ENCODE peak calls at places on chromosomes 7 and 10, in nine cellular contexts. C is K562, R is tibial artery, E is fibroblast of lung, A is Peyer's patch, T is caudate nucleus, X is dorsolateral prefrontal cortex, O is neural progenitor cell, M is psoas muscle. S is an unnamed sample.

GRCh38 chr10:35352508-35352907 is 16.2 kb downstream of the CCNY start:
- DNase-seq in C (no peak), R (no peak), E (no peak), A (no peak), T (no peak), X (no peak), O (no peak), M (no peak), S (no peak)

GRCh38 chr10:75569506-75569905 is 138.1 kb downstream of the LRMDA start:
- DNase-seq in C (no peak), R (no peak), E (no peak), A (no peak), T (no peak), X (no peak), O (no peak), M (no peak), S (no peak)

GRCh38 chr7:112779667-112780066 is 10.5 kb downstream of the TMEM168 start:
- DNase-seq in C (no peak), R (no peak), E (peak), A (no peak), T (no peak), X (no peak), O (no peak), M (no peak), S (no peak)

GRCh38 chr10:78641693-78642092 is 427.1 kb upstream of the ZMIZ1 start:
- DNase-seq in C (no peak), R (no peak), E (no peak), A (no peak), T (no peak), X (no peak), O (no peak), M (no peak), S (no peak)

GRCh38 chr7:47659664-47660462 is 78.0 kb upstream of the TNS3 start:
- DNase-seq in C (no peak), R (no peak), E (no peak), A (no peak), T (no peak), X (no peak), O (no peak), M (no peak), S (no peak)

GRCh38 chr7:50212666-50213621 is 91.6 kb upstream of the IKZF1 start:
- DNase-seq in C (no peak), R (no peak), E (no peak), A (no peak), T (no peak), X (no peak), O (no peak), M (no peak), S (no peak)

GRCh38 chr10:52703898-52704297 is 68.7 kb downstream of the MBL2 start:
- DNase-seq in C (no peak), R (no peak), E (no peak), A (no peak), T (no peak), X (no peak), O (no peak), M (no peak), S (no peak)

GRCh38 chr10:102705531-102705930 is 8.7 kb downstream of the ARL3 start:
- DNase-seq in C (no peak), R (no peak), E (no peak), A (no peak), T (no peak), X (no peak), O (no peak), M (no peak), S (no peak)

GRCh38 chr7:6385110-6385792 is 62.5 kb downstream of the DAGLB start:
- DNase-seq in C (no peak), R (no peak), E (peak), A (no peak), T (no peak), X (no peak), O (no peak), M (no peak), S (no peak)

GRCh38 chr7:119377-120163 is 72.8 kb upstream of the FAM20C start:
- DNase-seq in C (no peak), R (peak), E (peak), A (peak), T (no peak), X (no peak), O (peak), M (no peak), S (peak)

GRCh38 chr7:982511-983181 is at the start of gene CYP2W1:
- DNase-seq in C (peak), R (no peak), E (no peak), A (no peak), T (no peak), X (no peak), O (peak), M (no peak), S (no peak)

GRCh38 chr10:124429576-124429975 is 10.9 kb upstream of the OAT start:
- DNase-seq in C (no peak), R (no peak), E (no peak), A (no peak), T (no peak), X (no peak), O (no peak), M (no peak), S (peak)

GRCh38 chr7:143256932-143257331 is 6.3 kb upstream of the GSTK1 start:
- DNase-seq in C (peak), R (no peak), E (no peak), A (no peak), T (no peak), X (no peak), O (no peak), M (no peak), S (no peak)

GRCh38 chr10:23693895-23694294 is 255.0 kb downstream of the OTUD1 start:
- DNase-seq in C (no peak), R (no peak), E (no peak), A (no peak), T (no peak), X (no peak), O (peak), M (no peak), S (no peak)

GRCh38 chr7:47669178-47669878 is 87.4 kb upstream of the TNS3 start:
- DNase-seq in C (no peak), R (peak), E (peak), A (no peak), T (no peak), X (peak), O (no peak), M (peak), S (peak)

GRCh38 chr7:118280319-118281012 is 56.0 kb downstream of the ANKRD7 start:
- DNase-seq in C (no peak), R (no peak), E (no peak), A (no peak), T (no peak), X (no peak), O (no peak), M (no peak), S (no peak)

GRCh38 chr10:124384142-124384541 is 34.6 kb downstream of the OAT start:
- DNase-seq in C (no peak), R (peak), E (no peak), A (no peak), T (no peak), X (peak), O (no peak), M (no peak), S (no peak)

GRCh38 chr7:82050134-82050533 is 280.3 kb upstream of the HGF start:
- DNase-seq in C (no peak), R (no peak), E (peak), A (no peak), T (no peak), X (no peak), O (no peak), M (no peak), S (no peak)

GRCh38 chr7:92340016-92340415 is 94.2 kb downstream of the ANKIB1 start:
- DNase-seq in C (no peak), R (no peak), E (no peak), A (no peak), T (no peak), X (no peak), O (peak), M (no peak), S (no peak)
- H3K27ac ChIP-seq in C (no peak), R (no peak), E (no peak), A (no peak), T (peak), X (peak), O (peak), M (no peak), S (no peak)

DNA sequence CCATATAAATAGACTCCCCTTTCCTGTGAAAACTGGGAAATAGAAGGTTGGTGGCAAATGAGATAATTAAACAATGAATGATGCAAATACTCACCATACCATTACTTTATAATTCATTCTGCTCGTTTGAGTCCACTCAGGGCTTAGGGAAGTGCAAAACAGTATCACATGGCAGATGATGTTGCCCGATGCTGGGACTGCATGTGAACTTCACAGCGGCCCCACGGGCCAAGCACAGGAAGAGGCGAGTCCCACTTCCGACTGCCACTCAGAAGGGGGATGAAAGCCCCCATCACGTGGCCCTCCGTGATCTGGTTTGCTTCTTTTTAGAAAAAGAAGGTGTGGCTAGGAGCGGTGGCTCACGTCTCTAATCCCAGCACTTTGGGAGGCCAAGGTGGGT is 71.5 kb downstream of the PRPF18 start:
- DNase-seq in C (no peak), R (no peak), E (no peak), A (no peak), T (no peak), X (no peak), O (no peak), M (no peak), S (no peak)
- H3K27ac ChIP-seq in C (no peak), R (no peak), E (no peak), A (no peak), T (no peak), X (peak), O (no peak), M (no peak), S (no peak)

DNA sequence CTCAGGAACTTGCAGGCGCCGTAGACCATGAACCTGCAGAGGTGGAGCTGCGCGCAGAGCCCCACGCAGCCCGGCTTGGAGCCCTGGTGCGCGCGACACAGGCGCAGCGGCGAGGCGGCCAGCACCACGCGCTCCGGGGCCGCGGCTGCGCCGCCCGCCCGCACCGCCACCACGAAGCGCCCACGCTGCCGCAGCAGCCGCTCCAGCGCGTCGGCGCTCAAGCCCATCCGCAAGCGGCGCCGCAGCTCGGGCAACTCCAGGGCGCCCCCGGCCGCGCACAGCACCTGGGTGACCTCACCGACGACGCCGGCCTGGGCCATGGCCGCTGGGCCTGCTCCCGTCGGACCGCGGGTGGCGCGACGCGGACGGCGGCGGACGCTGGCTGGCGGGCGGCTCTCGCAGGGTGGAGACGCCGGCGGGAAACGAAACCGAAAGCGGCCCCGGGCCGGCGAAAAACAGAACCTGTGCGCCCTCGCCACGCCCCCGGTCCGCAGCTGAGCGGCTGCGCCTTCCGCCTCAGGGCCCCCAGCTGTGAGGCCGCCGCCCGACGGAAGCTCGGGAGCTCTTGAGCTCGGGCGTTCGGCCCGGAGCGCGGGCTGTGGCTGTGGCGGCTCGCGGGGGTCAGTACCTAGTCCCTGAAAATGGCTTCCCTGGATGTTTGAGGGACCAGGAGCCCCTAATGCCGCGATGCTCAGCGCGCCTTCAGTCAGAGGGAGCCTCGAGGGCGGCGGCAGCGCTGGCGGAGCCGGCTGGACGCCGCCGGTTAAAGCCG is at the start of gene PARP12:
- DNase-seq in C (peak), R (peak), E (peak), A (peak), T (peak), X (peak), O (peak), M (peak), S (peak)
- H3K27ac ChIP-seq in C (peak), R (peak), E (peak), A (peak), T (peak), X (peak), O (no peak), M (peak), S (peak)

GRCh38 chr10:97597778-97598177 is 8.3 kb downstream of the C10orf62 start:
- DNase-seq in C (no peak), R (no peak), E (no peak), A (no peak), T (no peak), X (no peak), O (no peak), M (no peak), S (no peak)
- H3K27ac ChIP-seq in C (peak), R (peak), E (no peak), A (no peak), T (no peak), X (no peak), O (no peak), M (peak), S (no peak)

GRCh38 chr10:63770523-63770922 is 249.3 kb downstream of the REEP3 start:
- DNase-seq in C (no peak), R (no peak), E (no peak), A (no peak), T (no peak), X (no peak), O (no peak), M (no peak), S (no peak)
- H3K27ac ChIP-seq in C (no peak), R (no peak), E (no peak), A (no peak), T (no peak), X (no peak), O (no peak), M (no peak), S (no peak)

S was measured in transverse colon.